ENCODE peak calls at places on chromosomes 7 and 10, in five cellular contexts. N is IMR-90, D is heart left ventricle, F is esophagus squamous epithelium, T is prostate gland. G is an unnamed sample.

GRCh38 chr10:5732141-5732540 is 47.5 kb downstream of the TASOR2 start:
- DNase-seq in N (no peak), D (peak; percentile 63), F (no peak), T (no peak), G (no peak)

GRCh38 chr7:112069879-112070321 is 136.3 kb downstream of the DOCK4 start:
- DNase-seq in N (peak; percentile 46), D (no peak), F (no peak), T (no peak), G (no peak)

GRCh38 chr7:96224682-96225081 is 97.2 kb downstream of the SLC25A13 start:
- DNase-seq in N (no peak), D (no peak), F (no peak), T (no peak), G (peak; percentile 19)

GRCh38 chr7:70619130-70619529 is 512.8 kb upstream of the GALNT17 start:
- DNase-seq in N (no peak), D (no peak), F (no peak), T (no peak), G (no peak)

GRCh38 chr7:76998263-76998666 is 33.9 kb downstream of the SPDYE17 start:
- DNase-seq in N (no peak), D (no peak), F (no peak), T (no peak), G (no peak)

GRCh38 chr10:94358480-94358879 is 4.3 kb downstream of the NOC3L start:
- DNase-seq in N (peak; percentile 96), D (no peak), F (no peak), T (no peak), G (no peak)

GRCh38 chr10:122678266-122678665 is 21.4 kb downstream of the C10orf120 start:
- DNase-seq in N (no peak), D (no peak), F (no peak), T (no peak), G (no peak)

GRCh38 chr7:94297397-94297838 is 97.3 kb upstream of the COL1A2 start:
- DNase-seq in N (peak; percentile 98), D (peak; percentile 69), F (no peak), T (no peak), G (no peak)

GRCh38 chr10:33265621-33266020 is 68.8 kb downstream of the NRP1 start:
- DNase-seq in N (no peak), D (no peak), F (no peak), T (no peak), G (no peak)

GRCh38 chr10:77833792-77834191 is 92.8 kb downstream of the DLG5 start:
- DNase-seq in N (no peak), D (no peak), F (no peak), T (no peak), G (no peak)

GRCh38 chr10:21379143-21379542 is 146.3 kb downstream of the SKIDA1 start:
- DNase-seq in N (no peak), D (no peak), F (no peak), T (no peak), G (no peak)

GRCh38 chr7:121744319-121744718 is 128.6 kb upstream of the PTPRZ1 start:
- DNase-seq in N (no peak), D (no peak), F (no peak), T (no peak), G (no peak)

GRCh38 chr10:782751-783648 is 93.5 kb upstream of the DIP2C start:
- DNase-seq in N (no peak), D (peak; percentile 15), F (no peak), T (no peak), G (no peak)

GRCh38 chr10:72223743-72224101 is 7.6 kb upstream of the ASCC1 start:
- DNase-seq in N (peak; percentile 45), D (no peak), F (no peak), T (no peak), G (no peak)

GRCh38 chr7:31114593-31115343 is 62.7 kb downstream of the ADCYAP1R1 start:
- DNase-seq in N (peak; percentile 44), D (no peak), F (no peak), T (no peak), G (no peak)

DNA sequence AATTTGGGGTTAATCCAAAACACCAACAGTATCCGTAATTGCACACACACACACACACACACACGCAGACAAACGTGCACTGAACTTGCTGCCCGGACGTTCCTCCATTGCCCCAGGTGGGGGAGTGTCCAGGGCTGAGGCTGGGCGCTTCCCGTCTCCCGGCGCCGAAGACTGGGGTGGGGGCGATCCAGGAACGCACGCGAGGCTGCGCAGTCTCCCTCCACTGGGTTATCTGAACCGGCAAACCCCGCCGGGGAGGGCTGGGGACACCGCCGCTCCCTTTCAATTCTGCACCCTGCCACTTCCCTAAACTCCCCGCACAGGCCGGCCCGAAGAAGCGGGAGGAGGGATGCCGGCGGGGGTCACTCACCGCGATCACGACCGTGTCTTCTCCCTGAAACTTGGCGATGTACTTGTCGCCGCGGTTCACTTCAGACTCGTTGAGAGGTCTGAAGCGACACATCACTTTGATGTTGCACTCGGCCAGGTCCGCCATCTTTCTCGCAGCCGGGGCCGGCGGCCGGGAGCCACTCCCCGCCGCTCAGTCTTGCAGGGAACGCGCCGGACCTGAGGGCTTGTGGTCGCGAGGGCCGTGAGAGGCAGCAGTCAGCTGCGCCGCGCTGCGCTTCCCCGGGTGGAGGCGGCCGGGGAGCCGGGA is 618 bp downstream of the KIF5B start:
- DNase-seq in N (peak; percentile 41), D (peak; percentile 77), F (peak; percentile 21), T (peak; percentile 55), G (peak; percentile 80)
- TF ChIP-seq POLR2A in N (no peak), D (no peak), F (peak; percentile 32), T (peak; percentile 58), G (no peak)

DNA sequence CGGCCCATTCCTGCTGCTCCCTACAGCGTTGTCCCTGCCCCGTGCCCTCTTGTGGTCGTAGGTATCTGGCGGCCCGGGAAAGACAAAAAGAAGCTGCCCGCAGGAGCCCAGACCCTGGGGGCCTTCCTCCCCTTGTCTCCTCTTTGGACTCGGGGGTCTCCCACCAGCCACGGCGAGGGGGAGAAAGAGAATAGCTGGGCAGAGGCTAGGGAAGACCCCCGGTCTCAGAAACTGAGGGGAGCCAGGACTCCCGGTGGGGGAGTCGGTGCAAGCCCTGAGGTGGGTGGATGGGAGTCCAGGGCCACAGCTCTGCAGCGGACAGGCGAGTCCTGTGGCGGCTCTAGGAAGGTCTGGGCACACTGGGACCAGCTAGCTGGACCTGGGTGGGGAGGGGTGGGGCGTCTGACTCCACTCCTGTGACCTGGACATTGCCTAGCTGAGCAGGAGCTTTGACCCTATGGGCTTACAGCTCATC is 1.3 kb upstream of the SH2D4B start:
- DNase-seq in N (no peak), D (no peak), F (no peak), T (no peak), G (no peak)
- TF ChIP-seq POLR2A in N (no peak), D (no peak), F (no peak), T (no peak), G (peak; percentile 5)

GRCh38 chr10:132961864-132962622 is 19.7 kb upstream of the CFAP46 start:
- DNase-seq in N (peak; percentile 67), D (peak; percentile 71), F (no peak), T (peak; percentile 63), G (peak; percentile 36)
- TF ChIP-seq POLR2A in N (no peak), D (no peak), F (no peak), T (peak; percentile 32), G (no peak)

DNA sequence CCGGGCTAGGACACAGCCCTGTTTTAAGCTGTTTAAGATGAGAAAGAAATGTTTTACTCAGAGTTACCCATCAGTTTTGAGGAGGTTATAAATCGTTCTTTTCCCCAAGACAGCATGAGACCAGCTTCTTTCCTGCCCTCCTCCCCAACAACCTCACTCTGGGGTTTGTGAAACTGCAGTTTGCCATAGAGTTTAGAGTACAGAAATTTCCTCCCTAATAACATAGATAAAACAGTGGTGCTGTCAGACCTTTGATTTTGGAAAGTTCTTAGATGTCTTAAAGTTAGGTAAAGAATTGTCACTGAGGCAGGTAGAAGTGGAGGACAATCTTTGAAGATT is 165.0 kb downstream of the WNT2 start:
- DNase-seq in N (no peak), D (no peak), F (no peak), T (no peak), G (no peak)
- TF ChIP-seq POLR2A in N (no peak), D (no peak), F (no peak), T (no peak), G (no peak)

GRCh38 chr10:133257489-133258065 is 19.1 kb downstream of the ADAM8 start:
- DNase-seq in N (no peak), D (peak; percentile 83), F (no peak), T (peak; percentile 72), G (peak; percentile 64)
- TF ChIP-seq POLR2A in N (no peak), D (no peak), F (peak; percentile 32), T (no peak), G (no peak)

DNA sequence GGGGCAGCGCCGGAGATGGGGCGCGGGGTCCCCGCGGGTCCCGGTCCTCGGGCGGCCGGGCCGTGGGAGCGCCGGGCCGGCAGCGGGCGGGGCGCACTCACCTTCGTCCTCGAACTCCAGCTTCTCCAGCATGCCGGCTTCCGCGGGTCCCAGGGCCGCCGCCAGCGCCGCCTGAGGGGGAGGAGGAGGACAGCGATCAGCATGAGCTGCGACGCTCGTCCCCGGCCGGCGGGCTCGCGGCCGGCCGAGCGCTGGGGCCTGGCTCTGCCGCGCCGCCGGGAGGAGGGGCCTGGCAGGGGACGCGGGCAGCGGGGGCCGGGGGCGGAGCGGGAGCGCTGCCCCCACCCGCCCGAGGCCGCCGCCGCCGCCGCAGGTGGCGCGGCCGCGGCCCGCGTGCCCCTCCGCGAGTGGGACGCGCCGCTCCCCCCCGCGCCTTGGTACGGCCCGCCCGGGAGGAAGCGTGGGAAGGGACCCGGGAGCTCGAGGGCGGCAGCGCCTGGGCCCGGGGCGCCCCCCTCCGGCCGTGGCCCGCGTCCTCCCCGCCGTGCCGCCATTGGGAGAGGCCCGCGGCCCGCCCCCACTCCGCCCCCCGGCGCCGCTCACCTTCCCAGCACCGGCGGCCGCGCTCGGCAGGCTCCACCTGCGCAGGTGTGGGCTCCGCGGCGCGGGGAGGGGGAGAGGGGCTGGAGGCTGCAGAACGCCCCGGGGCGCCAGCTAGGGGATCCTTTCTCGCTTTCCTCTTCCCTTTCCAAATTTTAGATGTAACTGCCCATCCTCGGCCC is 112.5 kb upstream of the RHEB start:
- DNase-seq in N (peak; percentile 64), D (peak; percentile 88), F (peak; percentile 23), T (peak; percentile 86), G (peak; percentile 85)
- TF ChIP-seq POLR2A in N (peak; percentile 34), D (no peak), F (peak; percentile 59), T (peak; percentile 61), G (no peak)

GRCh38 chr10:116553378-116553980 is 7.7 kb downstream of the PNLIP start:
- DNase-seq in N (no peak), D (no peak), F (no peak), T (no peak), G (no peak)
- TF ChIP-seq POLR2A in N (no peak), D (no peak), F (no peak), T (no peak), G (no peak)

GRCh38 chr7:100538654-100539435 is at the start of gene AGFG2:
- DNase-seq in N (peak; percentile 99), D (peak; percentile 100), F (peak; percentile 99), T (peak; percentile 100), G (peak; percentile 100)
- TF ChIP-seq POLR2A in N (peak; percentile 22), D (no peak), F (peak; percentile 93), T (peak; percentile 97), G (peak; percentile 87)